ENCODE peak calls at places on chromosomes 5 and 9, in five cellular contexts. J is IMR-90; A is SJSA1; F is effector memory CD4-positive, alpha-beta T cell; Z is MM.1S. V is an unnamed sample.
A peak's percentile ranks its signal among the peaks of the same experiment; 100 is the strongest.

GRCh38 chr9:35749515-35750255 is 598 bp downstream of the RGP1 start:
- DNase-seq in Z (peak; percentile 55), A (no peak), F (no peak), J (no peak), V (peak; percentile 35)

GRCh38 chr9:126514037-126514821 is 99.5 kb upstream of the LMX1B start:
- DNase-seq in Z (no peak), A (peak; percentile 63), J (peak; percentile 15), F (peak; percentile 58), V (no peak)

GRCh38 chr5:107783551-107783950 is 112.8 kb upstream of the EFNA5 start:
- DNase-seq in Z (no peak), F (no peak), A (no peak), J (peak; percentile 46), V (no peak)

GRCh38 chr5:145980718-145981117 is 44.3 kb downstream of the SH3RF2 start:
- DNase-seq in J (no peak), F (no peak), A (no peak), Z (no peak), V (no peak)

GRCh38 chr5:89437450-89438435 is 554.8 kb upstream of the MEF2C start:
- DNase-seq in A (no peak), Z (no peak), J (no peak), F (no peak), V (no peak)

GRCh38 chr5:33180900-33181299 is 259.9 kb upstream of the TARS1 start:
- DNase-seq in Z (no peak), F (no peak), J (peak; percentile 70), A (no peak), V (no peak)

GRCh38 chr9:78074385-78075291 is 43.0 kb upstream of the GNAQ start:
- DNase-seq in Z (no peak), J (no peak), A (no peak), F (no peak), V (no peak)

GRCh38 chr5:142946547-142947426 is 176.6 kb downstream of the ARHGAP26 start:
- DNase-seq in F (no peak), Z (peak; percentile 54), J (no peak), A (no peak), V (no peak)

GRCh38 chr5:165457854-165458481 is 1952.5 kb downstream of the MAT2B start:
- DNase-seq in F (no peak), J (peak; percentile 55), Z (peak; percentile 52), A (no peak), V (no peak)

GRCh38 chr5:153496835-153497234 is 6.4 kb downstream of the GRIA1 start:
- DNase-seq in A (no peak), F (no peak), J (peak; percentile 57), Z (peak; percentile 44), V (no peak)

GRCh38 chr5:131114754-131115153 is 50.3 kb downstream of the HINT1 start:
- DNase-seq in Z (no peak), J (no peak), A (no peak), F (no peak), V (no peak)

GRCh38 chr5:177495243-177496060 is 2.0 kb downstream of the PDLIM7 start:
- DNase-seq in Z (no peak), F (no peak), A (peak; percentile 96), J (peak; percentile 88), V (no peak)

GRCh38 chr5:16616536-16617271 is at the start of gene RETREG1:
- DNase-seq in Z (peak; percentile 56), J (no peak), A (no peak), F (peak; percentile 65), V (peak; percentile 62)

GRCh38 chr5:21070871-21071270 is 1082.9 kb upstream of the CDH18 start:
- DNase-seq in F (no peak), Z (no peak), A (no peak), J (no peak), V (no peak)

GRCh38 chr9:130934246-130934645 is 4.8 kb downstream of the FIBCD1 start:
- DNase-seq in A (no peak), Z (no peak), F (no peak), J (no peak), V (no peak)

GRCh38 chr9:70044450-70045307 is 1.0 kb downstream of the MAMDC2 start:
- DNase-seq in J (peak; percentile 63), F (no peak), A (no peak), Z (peak; percentile 80), V (no peak)

GRCh38 chr9:38059233-38059936 is 9.6 kb downstream of the SHB start:
- DNase-seq in F (no peak), J (peak; percentile 83), A (no peak), Z (no peak), V (no peak)

GRCh38 chr9:17389026-17389425 is 189.8 kb upstream of the SH3GL2 start:
- DNase-seq in F (no peak), J (no peak), Z (no peak), A (no peak), V (no peak)

GRCh38 chr5:78731884-78732283 is 83.3 kb upstream of the LHFPL2 start:
- DNase-seq in A (peak; percentile 61), F (no peak), J (peak; percentile 50), Z (no peak), V (no peak)

GRCh38 chr5:179839328-179840256 is 18.9 kb downstream of the SQSTM1 start:
- DNase-seq in J (peak; percentile 39), Z (no peak), F (no peak), A (no peak), V (no peak)

GRCh38 chr5:180598797-180599589 is 7.7 kb upstream of the SCGB3A1 start:
- DNase-seq in A (no peak), J (no peak), F (no peak), Z (no peak), V (no peak)

GRCh38 chr5:54883374-54884194 is 101.8 kb downstream of the ESM1 start:
- DNase-seq in J (peak; percentile 54), Z (no peak), F (no peak), A (no peak), V (no peak)

GRCh38 chr9:27280858-27281257 is 16.1 kb downstream of the EQTN start:
- DNase-seq in J (no peak), A (no peak), Z (no peak), F (no peak), V (no peak)

GRCh38 chr5:9156282-9156681 is 389.6 kb downstream of the SEMA5A start:
- DNase-seq in A (peak; percentile 77), Z (no peak), F (no peak), J (peak; percentile 83), V (peak; percentile 40)

GRCh38 chr9:99040254-99040653 is 64.7 kb upstream of the TGFBR1 start:
- DNase-seq in J (no peak), Z (no peak), F (no peak), A (no peak), V (no peak)
- H3K27ac ChIP-seq in J (peak overlapping the region; percentile 97), Z (no peak overlapping the region), F (no peak overlapping the region), A (peak overlapping the region; percentile 49), V (no peak overlapping the region)

GRCh38 chr9:99822596-99823391 is 1.1 kb downstream of the NR4A3 start:
- DNase-seq in F (no peak), J (peak; percentile 51), Z (peak; percentile 51), A (peak; percentile 45), V (no peak)
- H3K27ac ChIP-seq in F (peak overlapping the region; percentile 80), J (peak overlapping the region; percentile 73), Z (no peak overlapping the region), A (peak overlapping the region; percentile 48), V (peak overlapping the region; percentile 26)

GRCh38 chr9:136960938-136961275 is 8.8 kb downstream of the LCN12 start:
- DNase-seq in A (no peak), F (no peak), Z (no peak), J (no peak), V (no peak)

GRCh38 chr9:136962163-136962562 is 10.1 kb downstream of the LCN12 start:
- DNase-seq in J (no peak), Z (no peak), F (no peak), A (no peak), V (no peak)

GRCh38 chr9:136958898-136959850 is 7.1 kb downstream of the LCN12 start:
- DNase-seq in Z (no peak), F (no peak), A (no peak), J (no peak), V (no peak)

GRCh38 chr9:136961279-136962065 is 9.4 kb downstream of the LCN12 start:
- DNase-seq in A (no peak), J (no peak), Z (no peak), F (no peak), V (no peak)

DNA sequence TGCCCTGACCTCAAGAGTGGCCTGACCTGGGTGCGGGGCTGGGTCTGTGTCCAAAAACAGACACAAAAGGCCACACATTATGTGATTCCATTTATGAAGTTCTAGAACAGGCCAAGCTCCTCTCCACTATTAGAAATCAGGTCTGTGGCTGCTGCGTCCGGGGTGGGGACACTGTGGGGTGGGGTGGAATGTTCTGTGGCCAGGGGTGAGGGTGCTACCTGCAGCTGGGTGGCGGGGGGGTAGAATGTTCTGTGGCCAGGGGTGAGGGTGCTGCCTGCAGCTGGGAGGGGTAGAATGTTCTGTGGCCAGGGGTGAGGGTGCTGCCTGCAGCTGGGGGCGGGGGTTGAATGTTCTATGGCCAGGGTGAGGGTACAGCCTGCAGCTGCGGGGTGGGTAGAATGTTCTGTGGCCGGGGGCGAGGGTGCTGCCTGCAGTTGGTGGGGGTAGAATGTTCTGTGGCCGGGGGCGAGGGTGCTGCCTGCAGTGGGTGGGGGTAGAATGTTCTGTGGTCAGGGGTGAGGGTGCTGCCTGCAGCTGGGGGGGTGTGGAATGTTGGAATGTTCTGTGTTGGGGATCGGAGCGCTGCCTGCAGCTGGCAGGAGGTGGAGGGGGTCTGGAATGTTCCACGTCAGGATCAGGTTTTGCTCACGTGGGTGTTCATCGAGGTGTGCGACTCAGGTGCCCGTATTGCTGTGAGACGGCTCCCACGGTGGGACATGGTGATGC is 8.3 kb downstream of the LCN12 start:
- DNase-seq in Z (no peak), A (no peak), J (no peak), F (peak; percentile 28), V (no peak)
- H3K27ac ChIP-seq in Z (no peak overlapping the region), A (no peak overlapping the region), J (no peak overlapping the region), F (peak overlapping the region; percentile 21), V (no peak overlapping the region)

GRCh38 chr9:97806721-97807120 is 46.3 kb upstream of the FOXE1 start:
- DNase-seq in A (no peak), F (no peak), Z (no peak), J (no peak), V (no peak)

GRCh38 chr9:97803167-97804058 is 49.6 kb upstream of the FOXE1 start:
- DNase-seq in F (peak; percentile 63), J (peak; percentile 25), Z (peak; percentile 79), A (peak; percentile 72), V (peak; percentile 8)

GRCh38 chr9:97804059-97804365 is 49.0 kb upstream of the FOXE1 start:
- DNase-seq in A (no peak), F (no peak), J (no peak), Z (no peak), V (no peak)

GRCh38 chr9:97801180-97801579 is 51.8 kb upstream of the FOXE1 start:
- DNase-seq in Z (no peak), A (no peak), F (no peak), J (no peak), V (no peak)

DNA sequence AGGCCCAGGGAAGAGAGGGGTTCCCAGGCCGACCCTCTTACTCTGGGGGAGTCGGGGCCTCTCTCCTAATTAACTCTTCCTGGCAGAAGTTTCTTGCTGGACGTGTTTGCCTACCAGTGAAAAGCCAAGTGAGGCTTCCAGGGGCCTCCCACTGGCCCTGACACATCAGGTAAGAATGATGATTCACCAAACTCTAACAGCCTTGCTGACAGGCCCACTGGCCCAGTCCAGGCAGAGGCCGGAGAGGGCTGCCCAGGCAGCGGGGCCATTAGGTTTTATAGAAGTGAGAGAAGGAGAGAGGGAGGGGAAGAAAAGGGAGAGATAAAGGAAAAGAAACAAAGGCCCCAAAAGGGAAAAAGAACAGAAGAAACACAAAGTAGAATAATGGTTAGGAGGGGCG is 50.8 kb upstream of the FOXE1 start:
- DNase-seq in Z (no peak), F (no peak), A (peak; percentile 67), J (peak; percentile 68), V (no peak)
- H3K27ac ChIP-seq in Z (no peak overlapping the region), F (no peak overlapping the region), A (peak overlapping the region; percentile 47), J (no peak overlapping the region), V (no peak overlapping the region)